ENCODE peak calls at places on chromosomes 1 and 21, in ten cellular contexts. O is HT1080; V is brain microvascular endothelial cell; F is GM12892; D is aorta; S is stimulated activated CD8-positive, alpha-beta memory T cell treated with anti-CD3 and anti-CD28 coated beads, Interleukin-15, amount 100 ng/mL, for 1 hour; Y is astrocyte of the hippocampus; R is activated CD8-positive, alpha-beta memory T cell treated with anti-CD3 and anti-CD28 coated beads, Interleukin-2, amount 50 U/mL, for 4 hours; I is B cell; B is CD8-positive, alpha-beta T cell. N is an unnamed sample.

GRCh38 chr1:180925471-180926051 is 12.9 kb downstream of the KIAA1614 start:
- DNase-seq in O (no peak), V (no peak), F (no peak), D (no peak), S (no peak), Y (no peak), R (no peak), I (no peak), B (no peak), N (no peak)

GRCh38 chr1:63946866-63947491 is 173.2 kb downstream of the ROR1 start:
- DNase-seq in O (no peak), V (peak), F (no peak), D (peak), S (no peak), Y (peak), R (no peak), I (no peak), B (no peak), N (peak)

GRCh38 chr1:201676061-201676644 is 137.2 kb downstream of the NAV1 start:
- DNase-seq in O (peak), V (peak), F (no peak), D (no peak), S (no peak), Y (peak), R (no peak), I (no peak), B (no peak), N (no peak)

GRCh38 chr1:116299248-116299647 is 73.8 kb upstream of the ATP1A1 start:
- DNase-seq in O (no peak), V (no peak), F (no peak), D (no peak), S (no peak), Y (no peak), R (no peak), I (no peak), B (no peak), N (no peak)

GRCh38 chr1:73673980-73674379 is 524.0 kb downstream of the LRRIQ3 start:
- DNase-seq in O (no peak), V (no peak), F (no peak), D (no peak), S (no peak), Y (peak), R (no peak), I (no peak), B (no peak), N (no peak)

GRCh38 chr1:72241397-72241796 is 40.9 kb downstream of the NEGR1 start:
- DNase-seq in O (no peak), V (no peak), F (no peak), D (no peak), S (no peak), Y (no peak), R (no peak), I (no peak), B (no peak), N (no peak)

GRCh38 chr1:154306151-154306550 is 14.7 kb upstream of the AQP10 start:
- DNase-seq in O (peak), V (no peak), F (no peak), D (no peak), S (no peak), Y (peak), R (no peak), I (no peak), B (no peak), N (no peak)

GRCh38 chr1:224641030-224641429 is 24.9 kb downstream of the CNIH3 start:
- DNase-seq in O (no peak), V (no peak), F (no peak), D (no peak), S (no peak), Y (no peak), R (no peak), I (no peak), B (no peak), N (no peak)

GRCh38 chr21:34054259-34054658 is 19.1 kb upstream of the MRPS6 start:
- DNase-seq in O (no peak), V (no peak), F (no peak), D (no peak), S (no peak), Y (no peak), R (no peak), I (no peak), B (no peak), N (no peak)

GRCh38 chr1:50975436-50975835 is 5.4 kb downstream of the CDKN2C start:
- DNase-seq in O (no peak), V (no peak), F (no peak), D (no peak), S (no peak), Y (no peak), R (no peak), I (no peak), B (no peak), N (no peak)

GRCh38 chr1:8004113-8004802 is 21.9 kb downstream of the ERRFI1 start:
- DNase-seq in O (no peak), V (no peak), F (no peak), D (no peak), S (no peak), Y (peak), R (no peak), I (no peak), B (no peak), N (peak)

GRCh38 chr1:91018006-91018405 is 3.8 kb downstream of the ZNF644 start:
- DNase-seq in O (no peak), V (no peak), F (no peak), D (no peak), S (no peak), Y (no peak), R (no peak), I (no peak), B (no peak), N (no peak)

GRCh38 chr1:38115682-38116187 is 69.1 kb upstream of the POU3F1 start:
- DNase-seq in O (no peak), V (no peak), F (no peak), D (no peak), S (no peak), Y (no peak), R (no peak), I (no peak), B (no peak), N (no peak)

GRCh38 chr1:94755675-94756074 is 64.5 kb upstream of the SLC44A3 start:
- DNase-seq in O (peak), V (peak), F (no peak), D (no peak), S (no peak), Y (peak), R (no peak), I (no peak), B (no peak), N (no peak)

GRCh38 chr1:204828352-204828850 is 42.3 kb upstream of the NFASC start:
- DNase-seq in O (peak), V (peak), F (peak), D (peak), S (no peak), Y (peak), R (no peak), I (no peak), B (no peak), N (peak)

GRCh38 chr1:55800503-55800902 is 585.3 kb upstream of the USP24 start:
- DNase-seq in O (no peak), V (no peak), F (no peak), D (no peak), S (no peak), Y (no peak), R (no peak), I (no peak), B (no peak), N (no peak)

GRCh38 chr1:103561612-103562395 is 9.6 kb upstream of the AMY2B start:
- DNase-seq in O (no peak), V (no peak), F (no peak), D (no peak), S (no peak), Y (no peak), R (no peak), I (no peak), B (no peak), N (no peak)

GRCh38 chr21:26127918-26128317 is 42.7 kb downstream of the APP start:
- DNase-seq in O (peak), V (peak), F (no peak), D (no peak), S (no peak), Y (peak), R (no peak), I (no peak), B (no peak), N (no peak)

GRCh38 chr1:14634497-14634896 is 36.0 kb downstream of the KAZN start:
- DNase-seq in O (no peak), V (no peak), F (no peak), D (no peak), S (no peak), Y (no peak), R (no peak), I (no peak), B (no peak), N (no peak)

GRCh38 chr1:221334082-221334481 is 407.8 kb downstream of the DUSP10 start:
- DNase-seq in O (no peak), V (no peak), F (no peak), D (no peak), S (no peak), Y (no peak), R (no peak), I (no peak), B (no peak), N (no peak)

GRCh38 chr1:166129006-166129405 is 37.8 kb downstream of the FAM78B start:
- DNase-seq in O (no peak), V (no peak), F (no peak), D (no peak), S (no peak), Y (no peak), R (no peak), I (no peak), B (no peak), N (no peak)

GRCh38 chr1:20439282-20439681 is 46.7 kb downstream of the CAMK2N1 start:
- DNase-seq in O (peak), V (peak), F (no peak), D (no peak), S (no peak), Y (peak), R (no peak), I (no peak), B (no peak), N (no peak)

GRCh38 chr21:40043866-40044265 is 176.6 kb downstream of the PCP4 start:
- DNase-seq in O (no peak), V (no peak), F (no peak), D (no peak), S (no peak), Y (no peak), R (no peak), I (no peak), B (no peak), N (no peak)

GRCh38 chr1:216535059-216535458 is 111.8 kb upstream of the USH2A start:
- DNase-seq in O (no peak), V (no peak), F (no peak), D (no peak), S (no peak), Y (no peak), R (no peak), I (no peak), B (no peak), N (no peak)